ENCODE peak calls at places on chromosomes 13 and 19, in five cellular contexts. G, T, B, M and V are unnamed samples. For H3K4me1, the result is how much of the 10 kb centered on the place peaks cover.

GRCh38 chr19:11295665-11296245 is at the start of gene TSPAN16:
- DNase-seq in G (no peak), T (no peak), B (no peak), M (no peak), V (no peak)

GRCh38 chr13:29140277-29140676 is 320.1 kb downstream of the MTUS2 start:
- DNase-seq in G (no peak), T (no peak), B (no peak), M (no peak), V (no peak)

GRCh38 chr19:11550265-11550664 is 8.8 kb downstream of the ELOF1 start:
- DNase-seq in G (no peak), T (no peak), B (no peak), M (no peak), V (no peak)

GRCh38 chr19:38711726-38712153 is 32.5 kb downstream of the CAPN12 start:
- DNase-seq in G (peak), T (peak), B (peak), M (peak), V (no peak)

GRCh38 chr19:58386166-58386575 is 898 bp upstream of the RPS5 start:
- DNase-seq in G (no peak), T (no peak), B (no peak), M (no peak), V (no peak)

GRCh38 chr19:5828661-5829566 is 10.6 kb downstream of the FUT6 start:
- DNase-seq in G (no peak), T (peak), B (peak), M (no peak), V (no peak)

GRCh38 chr13:54029226-54029625 is 1000.6 kb downstream of the OLFM4 start:
- DNase-seq in G (no peak), T (no peak), B (no peak), M (no peak), V (no peak)

GRCh38 chr13:75384881-75385707 is 96.9 kb downstream of the TBC1D4 start:
- DNase-seq in G (no peak), T (no peak), B (no peak), M (no peak), V (peak)

GRCh38 chr13:106143392-106143791 is 392.1 kb downstream of the EFNB2 start:
- DNase-seq in G (peak), T (no peak), B (no peak), M (no peak), V (no peak)

GRCh38 chr13:46716821-46717220 is 80.1 kb downstream of the ESD start:
- DNase-seq in G (no peak), T (no peak), B (no peak), M (no peak), V (no peak)

GRCh38 chr19:45404557-45405434 is at the start of gene PPP1R13L:
- DNase-seq in G (peak), T (peak), B (peak), M (peak), V (peak)

GRCh38 chr19:15213715-15214381 is 13.1 kb upstream of the NOTCH3 start:
- DNase-seq in G (no peak), T (peak), B (peak), M (peak), V (no peak)

GRCh38 chr19:29620931-29621351 is 14.9 kb downstream of the POP4 start:
- DNase-seq in G (no peak), T (no peak), B (no peak), M (peak), V (no peak)

GRCh38 chr19:57701625-57702024 is 7.4 kb downstream of the ZNF154 start:
- DNase-seq in G (no peak), T (no peak), B (no peak), M (no peak), V (no peak)

GRCh38 chr19:40090256-40091204 is at the start of gene ZNF780A:
- DNase-seq in G (peak), T (peak), B (peak), M (peak), V (peak)

GRCh38 chr13:93397619-93398018 is 171.0 kb downstream of the GPC6 start:
- DNase-seq in G (no peak), T (no peak), B (no peak), M (no peak), V (no peak)

GRCh38 chr19:49070416-49070815 is 2.1 kb downstream of the KCNA7 start:
- DNase-seq in G (no peak), T (no peak), B (no peak), M (no peak), V (no peak)

GRCh38 chr13:113035209-113035800 is 66.3 kb downstream of the MCF2L start:
- DNase-seq in G (no peak), T (peak), B (no peak), M (no peak), V (no peak)

GRCh38 chr13:101627556-101627943 is 175.1 kb downstream of the ITGBL1 start:
- DNase-seq in G (peak), T (no peak), B (no peak), M (no peak), V (no peak)

GRCh38 chr13:27528908-27529307 is 78.5 kb upstream of the MTIF3 start:
- DNase-seq in G (no peak), T (no peak), B (no peak), M (no peak), V (no peak)
- H3K4me3 ChIP-seq in G (no peak), T (no peak), B (no peak), M (no peak), V (no peak)

GRCh38 chr19:16456652-16457194 is 15.0 kb downstream of the EPS15L1 start:
- DNase-seq in G (no peak), T (no peak), B (no peak), M (no peak), V (no peak)
- H3K4me1 ChIP-seq in G (under half), T (half or more), B (half or more), M (half or more), V (under half)

GRCh38 chr19:31352296-31352781 is 3.1 kb upstream of the TSHZ3 start:
- DNase-seq in G (no peak), T (no peak), B (no peak), M (no peak), V (no peak)
- H3K4me3 ChIP-seq in G (peak), T (peak), B (no peak), M (no peak), V (no peak)

GRCh38 chr19:725461-726089 is 16.8 kb downstream of the PALM start:
- DNase-seq in G (no peak), T (no peak), B (no peak), M (no peak), V (no peak)

GRCh38 chr19:720691-721160 is 12.0 kb downstream of the PALM start:
- DNase-seq in G (no peak), T (no peak), B (peak), M (no peak), V (no peak)

GRCh38 chr19:723714-724113 is 15.0 kb downstream of the PALM start:
- DNase-seq in G (no peak), T (no peak), B (no peak), M (no peak), V (no peak)

GRCh38 chr19:722553-723101 is 13.9 kb downstream of the PALM start:
- DNase-seq in G (no peak), T (peak), B (no peak), M (peak), V (no peak)

GRCh38 chr19:723247-723646 is 14.5 kb downstream of the PALM start:
- DNase-seq in G (no peak), T (no peak), B (no peak), M (no peak), V (no peak)
- H3K4me1 ChIP-seq in G (under half), T (under half), B (under half), M (under half), V (under half)

GRCh38 chr13:110323172-110323851 is 16.2 kb downstream of the COL4A2 start:
- DNase-seq in G (peak), T (no peak), B (no peak), M (no peak), V (no peak)
- H3K4me3 ChIP-seq in G (no peak), T (no peak), B (no peak), M (no peak), V (no peak)

GRCh38 chr19:3463039-3463958 is 17.0 kb downstream of the SMIM24 start:
- DNase-seq in G (no peak), T (no peak), B (no peak), M (no peak), V (no peak)
- H3K4me1 ChIP-seq in G (under half), T (under half), B (under half), M (under half), V (under half)

DNA sequence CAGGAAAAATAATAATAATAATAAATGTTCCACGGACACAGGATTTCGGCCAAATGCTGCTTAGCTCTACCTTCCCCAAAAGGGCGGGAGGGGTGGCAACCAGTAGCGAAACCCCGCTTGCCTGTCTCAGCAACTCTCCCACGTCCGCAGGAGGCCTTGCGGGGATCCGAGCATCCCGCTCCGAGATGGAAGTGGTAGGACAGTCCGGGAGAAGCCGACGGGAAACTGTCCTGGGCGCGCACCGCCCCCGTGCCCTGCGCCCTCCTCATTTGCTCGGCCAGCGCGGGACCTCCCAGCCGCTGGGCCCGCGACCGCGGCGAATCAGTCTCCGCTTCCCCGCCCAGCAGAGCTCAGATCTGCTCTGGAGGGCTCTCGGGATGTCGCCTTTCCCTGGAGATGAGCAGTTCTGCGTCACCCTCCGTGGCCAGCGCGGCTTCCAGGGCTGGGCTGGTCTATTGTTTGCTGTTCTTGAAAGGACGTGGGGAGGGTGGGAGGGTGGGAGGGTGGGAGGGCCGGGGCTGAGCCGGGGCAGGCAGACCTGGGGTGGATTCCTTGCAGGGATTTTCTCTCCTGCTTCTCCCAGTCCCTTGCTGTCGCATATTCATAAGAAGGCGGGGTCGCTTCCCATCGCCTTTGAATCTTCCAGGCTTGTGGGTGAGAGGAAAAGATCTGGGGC is 48.8 kb upstream of the PABPC3 start:
- DNase-seq in G (peak), T (no peak), B (no peak), M (no peak), V (no peak)
- H3K4me3 ChIP-seq in G (peak), T (peak), B (no peak), M (no peak), V (no peak)

DNA sequence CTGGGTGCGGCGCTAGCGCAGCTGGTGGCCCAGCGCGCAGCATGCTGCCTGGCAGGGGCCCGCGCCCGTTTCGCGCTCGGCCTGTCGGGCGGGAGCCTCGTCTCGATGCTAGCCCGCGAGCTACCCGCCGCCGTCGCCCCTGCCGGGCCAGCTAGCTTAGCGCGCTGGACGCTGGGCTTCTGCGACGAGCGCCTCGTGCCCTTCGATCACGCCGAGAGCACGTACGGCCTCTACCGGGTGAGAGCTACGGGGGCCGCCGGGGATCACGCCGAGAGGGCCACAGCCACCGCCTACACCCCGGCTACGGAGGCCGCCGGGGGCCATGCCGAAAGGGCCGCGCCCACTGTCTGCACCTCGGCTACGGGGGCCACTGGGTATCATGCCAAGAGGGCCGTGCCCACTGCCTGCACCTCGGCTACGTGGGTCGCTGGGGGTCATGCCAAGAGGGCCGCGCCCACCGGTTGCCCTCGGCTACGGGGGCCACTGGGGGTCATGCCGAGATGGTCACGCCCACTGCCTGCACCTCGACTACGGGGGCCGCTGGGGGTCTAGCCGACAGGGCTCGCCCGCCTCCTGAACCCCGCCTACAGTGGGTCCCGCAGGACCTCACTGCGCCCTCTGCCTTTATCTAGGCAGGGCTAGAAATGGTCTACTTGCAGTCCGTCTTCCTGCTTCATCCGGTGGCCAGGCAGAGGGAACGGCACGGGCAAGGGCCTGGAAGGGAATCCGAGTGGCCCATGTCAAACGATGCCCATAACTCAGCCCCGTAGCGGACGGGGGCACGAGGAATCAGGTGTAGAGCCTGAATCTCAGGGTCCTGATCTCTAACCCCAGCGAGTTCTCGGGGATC is 500 bp downstream of the PGLS start:
- DNase-seq in G (peak), T (peak), B (peak), M (peak), V (peak)
- H3K4me1 ChIP-seq in G (under half), T (under half), B (under half), M (under half), V (under half)

GRCh38 chr19:4151623-4152022 is 1.8 kb upstream of the CREB3L3 start:
- DNase-seq in G (no peak), T (no peak), B (no peak), M (no peak), V (no peak)

GRCh38 chr19:4152241-4152998 is 1.0 kb upstream of the CREB3L3 start:
- DNase-seq in G (no peak), T (no peak), B (no peak), M (no peak), V (no peak)

GRCh38 chr19:4149518-4150288 is 3.7 kb upstream of the CREB3L3 start:
- DNase-seq in G (no peak), T (no peak), B (peak), M (no peak), V (peak)

GRCh38 chr19:4157164-4157563 is 3.7 kb downstream of the CREB3L3 start:
- DNase-seq in G (no peak), T (no peak), B (peak), M (no peak), V (no peak)

GRCh38 chr19:4154571-4155312 is 1.3 kb downstream of the CREB3L3 start:
- DNase-seq in G (no peak), T (no peak), B (no peak), M (no peak), V (no peak)
- H3K4me3 ChIP-seq in G (no peak), T (no peak), B (no peak), M (no peak), V (no peak)